ENCODE peak calls at places on chromosome 5, in four cellular contexts. One of them, this sample, is unnamed.

GRCh38 chr5:114335391-114335790 is 26.5 kb upstream of the KCNN2 start:
- DNase-seq in H1: no peak
- DNase-seq in GM12878: no peak
- DNase-seq in HepG2: no peak
- DNase-seq in this sample: no peak

GRCh38 chr5:67992919-67993318 is 222.6 kb upstream of the PIK3R1 start:
- DNase-seq in H1: no peak
- DNase-seq in HepG2: no peak
- DNase-seq in GM12878: no peak
- DNase-seq in this sample: no peak

GRCh38 chr5:119328753-119329602 is 26.8 kb upstream of the TNFAIP8 start:
- DNase-seq in H1: no peak
- DNase-seq in GM12878: no peak
- DNase-seq in HepG2: no peak
- DNase-seq in this sample: no peak

GRCh38 chr5:122532035-122532434 is 220.0 kb downstream of the SNCAIP start:
- DNase-seq in GM12878: no peak
- DNase-seq in H1: no peak
- DNase-seq in HepG2: no peak
- DNase-seq in this sample: no peak

GRCh38 chr5:142749321-142749720 is 20.9 kb upstream of the ARHGAP26 start:
- DNase-seq in H1: no peak
- DNase-seq in HepG2: no peak
- DNase-seq in GM12878: no peak
- DNase-seq in this sample: no peak

GRCh38 chr5:55771175-55771655 is 33.4 kb downstream of the DDX4 start:
- DNase-seq in HepG2: no peak
- DNase-seq in GM12878: no peak
- DNase-seq in H1: no peak
- DNase-seq in this sample: no peak

GRCh38 chr5:146466521-146467349 is 19.6 kb downstream of the TCERG1 start:
- DNase-seq in HepG2: no peak
- DNase-seq in H1: no peak
- DNase-seq in GM12878: no peak
- DNase-seq in this sample: no peak

GRCh38 chr5:93601433-93602175 is 18.6 kb downstream of the NR2F1 start:
- DNase-seq in H1: no peak
- DNase-seq in HepG2: no peak
- DNase-seq in GM12878: no peak
- DNase-seq in this sample: no peak

GRCh38 chr5:113218200-113218599 is 216.6 kb downstream of the TSSK1B start:
- DNase-seq in GM12878: no peak
- DNase-seq in H1: no peak
- DNase-seq in HepG2: no peak
- DNase-seq in this sample: no peak

GRCh38 chr5:112626715-112627114 is 111.0 kb upstream of the APC start:
- DNase-seq in GM12878: no peak
- DNase-seq in HepG2: no peak
- DNase-seq in H1: no peak
- DNase-seq in this sample: no peak

GRCh38 chr5:180803181-180804128 is 849 bp upstream of the MGAT1 start:
- DNase-seq in GM12878: peak; percentile 85
- DNase-seq in H1: no peak
- DNase-seq in HepG2: peak; percentile 48
- DNase-seq in this sample: no peak

GRCh38 chr5:137022043-137022442 is 477.1 kb downstream of the SPOCK1 start:
- DNase-seq in HepG2: no peak
- DNase-seq in H1: no peak
- DNase-seq in GM12878: no peak
- DNase-seq in this sample: no peak

GRCh38 chr5:167653645-167654106 is 637.8 kb upstream of the WWC1 start:
- DNase-seq in HepG2: no peak
- DNase-seq in GM12878: no peak
- DNase-seq in H1: no peak
- DNase-seq in this sample: no peak

GRCh38 chr5:102223542-102224444 is 72.3 kb downstream of the SLCO4C1 start:
- DNase-seq in HepG2: peak; percentile 68
- DNase-seq in GM12878: no peak
- DNase-seq in H1: no peak
- DNase-seq in this sample: peak; percentile 20

GRCh38 chr5:179559280-179560252 is 9.2 kb downstream of the RUFY1 start:
- DNase-seq in HepG2: peak; percentile 92
- DNase-seq in GM12878: peak; percentile 80
- DNase-seq in H1: peak; percentile 95
- DNase-seq in this sample: peak; percentile 97

GRCh38 chr5:20832204-20833080 is 844.4 kb upstream of the CDH18 start:
- DNase-seq in H1: no peak
- DNase-seq in GM12878: no peak
- DNase-seq in HepG2: no peak
- DNase-seq in this sample: no peak

GRCh38 chr5:35237580-35238376 is 7.5 kb upstream of the PRLR start:
- DNase-seq in GM12878: no peak
- DNase-seq in HepG2: peak; percentile 86
- DNase-seq in H1: no peak
- DNase-seq in this sample: no peak

GRCh38 chr5:132089363-132089762 is 15.8 kb downstream of the CSF2 start:
- DNase-seq in GM12878: no peak
- DNase-seq in H1: no peak
- DNase-seq in HepG2: no peak
- DNase-seq in this sample: no peak

GRCh38 chr5:110757118-110757729 is 18.4 kb downstream of the SLC25A46 start:
- DNase-seq in GM12878: no peak
- DNase-seq in HepG2: peak; percentile 38
- DNase-seq in H1: no peak
- DNase-seq in this sample: peak; percentile 9

GRCh38 chr5:73960426-73960825 is 334.4 kb downstream of the ARHGEF28 start:
- DNase-seq in H1: no peak
- DNase-seq in HepG2: no peak
- DNase-seq in GM12878: no peak
- DNase-seq in this sample: no peak

GRCh38 chr5:158979749-158980521 is 119.8 kb downstream of the EBF1 start:
- DNase-seq in H1: no peak
- DNase-seq in GM12878: no peak
- DNase-seq in HepG2: no peak
- DNase-seq in this sample: no peak

GRCh38 chr5:96384353-96384752 is 48.7 kb downstream of the PCSK1 start:
- DNase-seq in HepG2: peak; percentile 5
- DNase-seq in GM12878: no peak
- DNase-seq in H1: no peak
- DNase-seq in this sample: no peak

GRCh38 chr5:124706729-124707361 is 39.6 kb downstream of the ZNF608 start:
- DNase-seq in GM12878: no peak
- DNase-seq in HepG2: peak; percentile 9
- DNase-seq in H1: no peak
- DNase-seq in this sample: no peak

GRCh38 chr5:150448960-150449490 is 514 bp downstream of the RPS14 start:
- DNase-seq in HepG2: no peak
- DNase-seq in H1: no peak
- DNase-seq in GM12878: no peak
- DNase-seq in this sample: no peak
- H3K9ac ChIP-seq in HepG2: peak overlapping the region; percentile 99
- H3K9ac ChIP-seq in H1: peak overlapping the region; percentile 98
- H3K9ac ChIP-seq in GM12878: peak overlapping the region; percentile 98
- H3K9ac ChIP-seq in this sample: peak overlapping the region; percentile 86

GRCh38 chr5:150514708-150515211 is 6.8 kb downstream of the NDST1 start:
- DNase-seq in H1: no peak
- DNase-seq in GM12878: no peak
- DNase-seq in HepG2: peak; percentile 39
- DNase-seq in this sample: no peak

GRCh38 chr5:150517272-150518152 is 9.6 kb downstream of the NDST1 start:
- DNase-seq in H1: no peak
- DNase-seq in HepG2: peak; percentile 81
- DNase-seq in GM12878: no peak
- DNase-seq in this sample: no peak

GRCh38 chr5:150513375-150514309 is 5.7 kb downstream of the NDST1 start:
- DNase-seq in H1: no peak
- DNase-seq in HepG2: no peak
- DNase-seq in GM12878: no peak
- DNase-seq in this sample: no peak

GRCh38 chr5:150516011-150516410 is 8.1 kb downstream of the NDST1 start:
- DNase-seq in GM12878: no peak
- DNase-seq in HepG2: peak; percentile 25
- DNase-seq in H1: no peak
- DNase-seq in this sample: no peak

GRCh38 chr5:150515446-150515845 is 7.5 kb downstream of the NDST1 start:
- DNase-seq in H1: no peak
- DNase-seq in GM12878: no peak
- DNase-seq in HepG2: no peak
- DNase-seq in this sample: no peak
- TF ChIP-seq SUZ12 in H1: no peak
- TF ChIP-seq SUZ12 in GM12878: no peak
- TF ChIP-seq SUZ12 in HepG2: no peak
- TF ChIP-seq SUZ12 in this sample: no peak

DNA sequence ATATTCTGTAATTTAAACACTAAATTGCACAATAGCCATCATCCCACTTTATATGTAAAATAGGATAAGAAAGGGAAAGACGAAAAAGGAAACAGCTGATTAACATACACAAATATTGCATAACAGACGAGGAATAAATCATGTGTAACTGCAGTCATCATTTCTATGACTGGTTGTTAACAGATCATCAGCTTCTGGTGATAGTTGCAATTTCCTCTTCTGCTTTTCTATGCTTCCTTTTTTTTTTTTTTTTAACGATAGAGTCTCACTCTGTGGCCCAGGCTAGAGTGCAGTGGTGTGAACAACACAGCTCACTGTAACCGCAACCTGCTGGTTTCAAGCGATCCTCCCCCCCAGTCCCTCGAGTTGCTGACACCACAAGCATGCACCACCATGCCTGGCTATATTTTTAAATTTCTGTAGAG is 22.5 kb upstream of the JAKMIP2 start:
- DNase-seq in H1: no peak
- DNase-seq in HepG2: no peak
- DNase-seq in GM12878: no peak
- DNase-seq in this sample: no peak
- H3K9ac ChIP-seq in H1: no peak overlapping the region
- H3K9ac ChIP-seq in HepG2: no peak overlapping the region
- H3K9ac ChIP-seq in GM12878: no peak overlapping the region
- H3K9ac ChIP-seq in this sample: no peak overlapping the region

DNA sequence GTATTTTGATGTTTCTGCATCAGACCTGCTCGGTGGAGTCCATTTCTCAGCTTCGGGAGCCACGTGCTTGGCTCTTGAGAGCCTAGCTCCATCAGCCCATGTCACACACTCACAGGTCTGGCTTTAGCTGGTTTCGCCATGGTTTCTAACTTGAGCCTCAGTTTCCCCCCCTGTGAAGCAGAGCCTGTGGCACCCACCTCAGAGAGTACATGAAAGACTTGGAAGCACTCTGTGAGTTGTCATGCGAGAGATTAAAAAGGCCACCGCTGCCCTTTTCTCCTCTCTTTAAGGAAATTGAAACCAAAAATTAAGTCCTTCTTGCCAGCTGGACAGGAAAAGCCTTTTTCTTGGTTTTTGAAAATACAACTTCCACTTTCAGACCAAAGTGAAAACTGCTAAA is 8.8 kb downstream of the TENT4A start:
- DNase-seq in HepG2: no peak
- DNase-seq in GM12878: no peak
- DNase-seq in H1: no peak
- DNase-seq in this sample: no peak
- TF ChIP-seq SUZ12 in HepG2: no peak
- TF ChIP-seq SUZ12 in GM12878: no peak
- TF ChIP-seq SUZ12 in H1: no peak
- TF ChIP-seq SUZ12 in this sample: no peak

DNA sequence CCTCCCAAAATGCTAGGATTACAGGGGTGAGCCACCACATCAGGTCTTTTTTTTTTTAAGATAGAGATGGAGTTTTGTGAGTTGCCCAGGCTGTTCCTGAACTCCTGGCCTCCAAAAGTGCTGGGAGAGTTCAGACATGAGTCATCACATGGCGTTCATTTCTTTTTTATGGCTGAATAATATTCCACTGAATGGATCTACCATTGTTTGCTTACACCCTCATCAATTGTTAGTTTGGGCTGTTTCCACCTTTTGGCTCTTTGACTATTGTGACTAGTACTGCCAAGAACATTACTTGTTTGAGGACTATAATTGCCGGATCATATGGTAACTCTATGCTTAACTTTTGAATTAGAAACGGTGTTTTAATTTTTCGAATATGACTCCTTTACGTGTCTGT is 787 bp upstream of the N4BP3 start:
- DNase-seq in GM12878: no peak
- DNase-seq in HepG2: no peak
- DNase-seq in H1: no peak
- DNase-seq in this sample: no peak
- H3K9ac ChIP-seq in GM12878: no peak overlapping the region
- H3K9ac ChIP-seq in HepG2: no peak overlapping the region
- H3K9ac ChIP-seq in H1: no peak overlapping the region
- H3K9ac ChIP-seq in this sample: no peak overlapping the region

DNA sequence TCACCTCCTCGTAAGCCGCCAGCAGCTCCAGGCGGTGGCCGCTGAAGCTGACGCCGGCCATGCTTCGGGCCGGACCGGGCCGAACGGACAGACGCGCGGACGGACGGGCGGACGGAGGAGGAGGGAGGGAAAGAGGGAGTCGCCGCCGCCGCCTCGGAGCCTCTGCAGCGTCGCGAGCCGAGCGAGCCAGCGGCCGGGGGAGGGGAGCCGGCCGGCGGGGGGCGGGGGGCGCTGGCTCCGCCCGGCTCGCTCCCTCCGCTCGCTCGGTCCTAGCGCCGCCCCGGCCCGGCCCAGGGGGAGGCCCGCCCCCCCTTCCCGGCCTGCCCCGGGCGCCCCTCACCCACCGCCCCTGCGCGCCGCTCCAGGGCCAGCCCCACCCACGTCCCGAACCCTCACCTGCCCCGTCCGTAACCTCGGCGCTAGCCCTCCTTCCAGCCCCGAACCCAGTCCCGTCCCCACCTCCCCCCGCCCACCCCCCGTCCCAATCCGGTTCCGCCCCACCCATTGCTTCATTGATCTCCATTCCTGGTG is at the start of gene DBN1:
- DNase-seq in GM12878: no peak
- DNase-seq in H1: no peak
- DNase-seq in HepG2: no peak
- DNase-seq in this sample: no peak
- TF ChIP-seq SUZ12 in GM12878: no peak
- TF ChIP-seq SUZ12 in H1: no peak
- TF ChIP-seq SUZ12 in HepG2: no peak
- TF ChIP-seq SUZ12 in this sample: no peak

GRCh38 chr5:14256756-14257393 is 113.7 kb downstream of the TRIO start:
- DNase-seq in GM12878: no peak
- DNase-seq in H1: no peak
- DNase-seq in HepG2: no peak
- DNase-seq in this sample: no peak

GRCh38 chr5:14256026-14256690 is 113.0 kb downstream of the TRIO start:
- DNase-seq in H1: no peak
- DNase-seq in GM12878: no peak
- DNase-seq in HepG2: no peak
- DNase-seq in this sample: no peak

GRCh38 chr5:14260637-14261036 is 117.5 kb downstream of the TRIO start:
- DNase-seq in H1: no peak
- DNase-seq in GM12878: no peak
- DNase-seq in HepG2: no peak
- DNase-seq in this sample: no peak

GRCh38 chr5:14258840-14259239 is 115.7 kb downstream of the TRIO start:
- DNase-seq in H1: no peak
- DNase-seq in HepG2: no peak
- DNase-seq in GM12878: no peak
- DNase-seq in this sample: no peak

GRCh38 chr5:14257995-14258403 is 114.9 kb downstream of the TRIO start:
- DNase-seq in HepG2: no peak
- DNase-seq in H1: no peak
- DNase-seq in GM12878: peak; percentile 81
- DNase-seq in this sample: no peak
- H3K9ac ChIP-seq in HepG2: no peak overlapping the region
- H3K9ac ChIP-seq in H1: no peak overlapping the region
- H3K9ac ChIP-seq in GM12878: peak overlapping the region; percentile 14
- H3K9ac ChIP-seq in this sample: no peak overlapping the region

This sample was measured in NT2/D1.